ENCODE peak calls at places on chromosomes 1 and 21, in four cellular contexts. V is posterior vena cava, Q is Right ventricle myocardium superior, H is amygdala. Z is an unnamed sample.

GRCh38 chr1:41917835-41918449 is 780 bp downstream of the HIVEP3 start:
- DNase-seq in V (no peak), Q (peak), H (no peak), Z (peak)

GRCh38 chr1:154344977-154345837 is 19.9 kb downstream of the ATP8B2 start:
- DNase-seq in V (peak), Q (peak), H (no peak), Z (no peak)

GRCh38 chr1:27332536-27333281 is 9.1 kb upstream of the SYTL1 start:
- DNase-seq in V (peak), Q (peak), H (no peak), Z (peak)

GRCh38 chr21:34227386-34227852 is 136.4 kb upstream of the KCNE2 start:
- DNase-seq in V (no peak), Q (no peak), H (no peak), Z (no peak)

GRCh38 chr21:17900281-17900989 is 81.3 kb upstream of the C21orf91 start:
- DNase-seq in V (no peak), Q (peak), H (no peak), Z (peak)

GRCh38 chr21:38654580-38654979 is 151.1 kb upstream of the ETS2 start:
- DNase-seq in V (no peak), Q (no peak), H (no peak), Z (no peak)

GRCh38 chr21:44520326-44521300 is 19.4 kb downstream of the KRTAP10-1 start:
- DNase-seq in V (peak), Q (peak), H (no peak), Z (peak)

GRCh38 chr1:227401562-227402342 is 83.5 kb upstream of the CDC42BPA start:
- DNase-seq in V (no peak), Q (no peak), H (no peak), Z (no peak)

GRCh38 chr1:30525631-30525979 is 197.8 kb downstream of the MATN1 start:
- DNase-seq in V (peak), Q (no peak), H (no peak), Z (no peak)

GRCh38 chr21:37877171-37877570 is 39.1 kb downstream of the KCNJ6 start:
- DNase-seq in V (no peak), Q (no peak), H (no peak), Z (no peak)

GRCh38 chr21:34202553-34203332 is 129.4 kb downstream of the MRPS6 start:
- DNase-seq in V (peak), Q (peak), H (no peak), Z (peak)

GRCh38 chr1:59107516-59107915 is 189.4 kb upstream of the FGGY start:
- DNase-seq in V (peak), Q (peak), H (no peak), Z (peak)

GRCh38 chr1:205294175-205294913 is 27.2 kb downstream of the NUAK2 start:
- DNase-seq in V (peak), Q (no peak), H (no peak), Z (no peak)

GRCh38 chr1:3272321-3273045 is 182.0 kb upstream of the ARHGEF16 start:
- DNase-seq in V (no peak), Q (no peak), H (no peak), Z (no peak)

Z was measured in left ventricle myocardium inferior.